ENCODE peak calls at places on chromosomes 2 and 18, in eight cellular contexts. J is WTC11, M is M059J, Z is NCI-H1417, Q is GM12891, N is GM04504, F is RWPE1, V is cerebellar cortex. D is an unnamed sample.

GRCh38 chr2:233464531-233465240 is 101.9 kb downstream of the USP40 start:
- DNase-seq in J (no peak), M (no peak), Q (no peak), Z (no peak), F (no peak), N (no peak), V (no peak), D (no peak)

GRCh38 chr2:202426751-202427150 is 50.6 kb downstream of the BMPR2 start:
- DNase-seq in V (no peak), N (no peak), J (no peak), Z (no peak), F (no peak), M (peak), Q (no peak), D (no peak)

GRCh38 chr2:224786848-224787247 is 70.7 kb upstream of the CCDC195 start:
- DNase-seq in M (no peak), Q (no peak), F (no peak), Z (no peak), J (no peak), V (no peak), N (no peak), D (no peak)

GRCh38 chr2:201344663-201345366 is 12.3 kb downstream of the FLACC1 start:
- DNase-seq in Z (no peak), N (no peak), Q (peak), M (no peak), F (peak), V (no peak), J (no peak), D (no peak)

GRCh38 chr2:68594674-68595492 is 48.5 kb upstream of the PROKR1 start:
- DNase-seq in M (peak), N (peak), F (peak), J (peak), Z (peak), V (peak), Q (no peak), D (no peak)

GRCh38 chr2:232053777-232054176 is 92.3 kb downstream of the DIS3L2 start:
- DNase-seq in Q (no peak), Z (no peak), N (no peak), J (peak), F (no peak), M (no peak), V (no peak), D (no peak)

GRCh38 chr2:20514596-20515269 is 67.9 kb downstream of the RHOB start:
- DNase-seq in V (no peak), J (no peak), F (peak), N (peak), Z (no peak), Q (no peak), M (peak), D (no peak)

GRCh38 chr2:239712755-239713154 is 311.9 kb upstream of the HDAC4 start:
- DNase-seq in F (no peak), Z (no peak), M (no peak), N (no peak), V (no peak), J (no peak), Q (no peak), D (no peak)

GRCh38 chr2:240601831-240602160 is 15.3 kb downstream of the CAPN10 start:
- DNase-seq in M (no peak), F (no peak), V (no peak), Q (no peak), N (no peak), J (no peak), Z (no peak), D (no peak)

GRCh38 chr2:142603761-142604160 is 273.7 kb upstream of the KYNU start:
- DNase-seq in M (peak), F (no peak), N (no peak), Z (no peak), V (peak), Q (no peak), J (no peak), D (no peak)

GRCh38 chr2:44941551-44942234 is at the start of gene SIX3:
- DNase-seq in M (peak), N (no peak), J (peak), Q (no peak), V (peak), F (no peak), Z (peak), D (no peak)

GRCh38 chr2:160394153-160394552 is 99.5 kb downstream of the RBMS1 start:
- DNase-seq in M (peak), V (no peak), F (no peak), J (no peak), Q (peak), Z (no peak), N (no peak), D (no peak)

GRCh38 chr2:232014681-232015080 is 53.2 kb downstream of the DIS3L2 start:
- DNase-seq in N (no peak), J (no peak), M (no peak), Z (no peak), Q (no peak), F (no peak), V (no peak), D (peak)

GRCh38 chr18:2994190-2994589 is 18.8 kb downstream of the LPIN2 start:
- DNase-seq in Q (no peak), M (no peak), F (no peak), Z (no peak), J (no peak), N (no peak), V (no peak), D (no peak)

GRCh38 chr2:133657591-133657990 is 89.3 kb upstream of the NCKAP5 start:
- DNase-seq in J (no peak), M (peak), N (no peak), Q (no peak), V (no peak), F (no peak), Z (no peak), D (no peak)

GRCh38 chr2:111617804-111618576 is 266.0 kb downstream of the ANAPC1 start:
- DNase-seq in Q (no peak), J (no peak), N (no peak), F (no peak), Z (no peak), M (peak), V (no peak), D (no peak)

GRCh38 chr18:56721491-56721890 is 70.3 kb downstream of the WDR7 start:
- DNase-seq in M (no peak), J (no peak), V (no peak), N (no peak), Z (no peak), Q (no peak), F (no peak), D (no peak)

GRCh38 chr2:14713248-14713647 is 80.7 kb downstream of the LRATD1 start:
- DNase-seq in Z (no peak), N (no peak), Q (no peak), V (no peak), F (no peak), M (no peak), J (no peak), D (no peak)

GRCh38 chr2:140808211-140808610 is 1322.6 kb downstream of the LRP1B start:
- DNase-seq in Z (no peak), M (no peak), V (no peak), N (no peak), J (no peak), F (no peak), Q (no peak), D (no peak)

GRCh38 chr2:234204480-234204879 is 154.0 kb downstream of the SPP2 start:
- DNase-seq in N (no peak), V (no peak), M (peak), Q (no peak), Z (no peak), J (no peak), F (peak), D (no peak)

GRCh38 chr18:35789543-35789942 is 182.9 kb upstream of the RMP24 start:
- DNase-seq in F (no peak), M (no peak), J (no peak), Q (no peak), V (no peak), Z (no peak), N (no peak), D (no peak)

GRCh38 chr2:120641366-120641771 is 94.3 kb upstream of the GLI2 start:
- DNase-seq in V (no peak), M (peak), N (no peak), Q (no peak), F (no peak), J (no peak), Z (no peak), D (no peak)

GRCh38 chr2:120175000-120175581 is 48.1 kb downstream of the TMEM185B start:
- DNase-seq in N (peak), V (peak), Q (no peak), J (no peak), Z (peak), M (peak), F (peak), D (no peak)

GRCh38 chr18:25053484-25053883 is 298.5 kb downstream of the ZNF521 start:
- DNase-seq in N (no peak), M (no peak), Z (no peak), J (no peak), V (no peak), Q (no peak), F (no peak), D (no peak)

GRCh38 chr18:79425573-79425895 is 29.8 kb downstream of the NFATC1 start:
- DNase-seq in Z (no peak), J (no peak), V (no peak), N (no peak), F (no peak), Q (no peak), M (no peak), D (no peak)

GRCh38 chr2:205496777-205497176 is 185.5 kb upstream of the NRP2 start:
- DNase-seq in Z (no peak), F (no peak), M (peak), J (no peak), Q (no peak), N (no peak), V (no peak), D (no peak)

GRCh38 chr2:119234021-119235019 is 10.7 kb downstream of the STEAP3 start:
- DNase-seq in J (peak), N (no peak), Q (no peak), Z (no peak), F (no peak), V (peak), M (no peak), D (no peak)